ENCODE peak calls at places on chromosome 14, in eight cellular contexts. X is NCI-H1105 treated with DMSO at 0.1 percent for 48 hours; Y is Kasumi-1; G is MCF 10A; Z is AG08395; E is AG08396; V is stimulated activated effector memory CD8-positive, alpha-beta T cell treated with anti-CD3 and anti-CD28 coated beads, Interleukin-12 subunit alpha, Interleukin-12 subunit beta, amount 100 ng/mL, for 72 hours; L is H7. K is an unnamed sample.

GRCh38 chr14:51095854-51096823 is 1.2 kb upstream of the TRIM9 start:
- DNase-seq in X (peak), Y (peak), G (peak), Z (peak), E (peak), V (no peak), L (no peak), K (no peak)

GRCh38 chr14:93041002-93041401 is 74.7 kb downstream of the ITPK1 start:
- DNase-seq in X (no peak), Y (no peak), G (no peak), Z (no peak), E (no peak), V (no peak), L (peak), K (no peak)

GRCh38 chr14:24172261-24172860 is 481 bp downstream of the REC8 start:
- DNase-seq in X (peak), Y (no peak), G (no peak), Z (no peak), E (no peak), V (no peak), L (no peak), K (no peak)

GRCh38 chr14:39467889-39468524 is 35.8 kb upstream of the FBXO33 start:
- DNase-seq in X (peak), Y (peak), G (peak), Z (no peak), E (no peak), V (no peak), L (no peak), K (no peak)

GRCh38 chr14:69049675-69050074 is 70.6 kb upstream of the ACTN1 start:
- DNase-seq in X (no peak), Y (peak), G (peak), Z (peak), E (peak), V (no peak), L (no peak), K (no peak)

GRCh38 chr14:30389134-30389900 is 169.6 kb upstream of the G2E3 start:
- DNase-seq in X (no peak), Y (no peak), G (peak), Z (no peak), E (no peak), V (no peak), L (no peak), K (no peak)

GRCh38 chr14:32078030-32078793 is 1.1 kb downstream of the ARHGAP5 start:
- DNase-seq in X (peak), Y (peak), G (peak), Z (peak), E (peak), V (no peak), L (peak), K (no peak)

GRCh38 chr14:58055497-58055896 is 96.5 kb downstream of the ARMH4 start:
- DNase-seq in X (no peak), Y (no peak), G (no peak), Z (no peak), E (no peak), V (no peak), L (no peak), K (no peak)

GRCh38 chr14:88411039-88411438 is 25.6 kb downstream of the SPATA7 start:
- DNase-seq in X (no peak), Y (no peak), G (no peak), Z (no peak), E (no peak), V (no peak), L (no peak), K (no peak)

GRCh38 chr14:39474416-39474911 is 42.2 kb upstream of the FBXO33 start:
- DNase-seq in X (no peak), Y (no peak), G (no peak), Z (no peak), E (no peak), V (no peak), L (no peak), K (no peak)

GRCh38 chr14:26859483-26859882 is 261.6 kb upstream of the NOVA1 start:
- DNase-seq in X (no peak), Y (no peak), G (no peak), Z (no peak), E (no peak), V (no peak), L (no peak), K (no peak)

K was measured in GM12892.